ENCODE peak calls at places on chromosomes 4 and X, in six cellular contexts. H, Q, M, T, K and D are unnamed samples.
A peak's percentile ranks its signal among the peaks of the same experiment; 100 is the strongest.

GRCh38 chrX:39855748-39856129 is 242.0 kb downstream of the BCOR start:
- DNase-seq in M (peak; percentile 15), K (no peak), Q (peak; percentile 12), T (no peak), H (peak; percentile 24), D (peak; percentile 35)

GRCh38 chr4:106746451-106746850 is 289.7 kb downstream of the DKK2 start:
- DNase-seq in T (no peak), Q (no peak), M (no peak), K (no peak), H (peak; percentile 20), D (no peak)

GRCh38 chr4:40909363-40909876 is 159.7 kb downstream of the NSUN7 start:
- DNase-seq in T (no peak), H (peak; percentile 98), K (no peak), M (peak; percentile 51), Q (no peak), D (peak; percentile 74)

GRCh38 chr4:68708566-68708965 is 38.1 kb upstream of the UGT2B15 start:
- DNase-seq in K (no peak), T (no peak), H (no peak), Q (no peak), M (no peak), D (no peak)

GRCh38 chr4:139208404-139208945 is 31.5 kb upstream of the ELF2 start:
- DNase-seq in Q (no peak), K (peak; percentile 70), T (peak; percentile 44), H (no peak), M (peak; percentile 98), D (no peak)

GRCh38 chrX:23819385-23820234 is 36.6 kb downstream of the SAT1 start:
- DNase-seq in K (no peak), T (no peak), Q (no peak), M (no peak), H (no peak), D (no peak)

GRCh38 chr4:7854697-7855370 is 84.8 kb downstream of the AFAP1 start:
- DNase-seq in H (no peak), M (no peak), T (no peak), K (no peak), Q (no peak), D (no peak)

GRCh38 chr4:74338792-74339333 is 26.1 kb upstream of the EREG start:
- DNase-seq in H (no peak), K (no peak), M (peak; percentile 88), Q (no peak), T (no peak), D (no peak)

GRCh38 chr4:98794565-98795205 is 134.2 kb downstream of the EIF4E start:
- DNase-seq in H (no peak), M (no peak), Q (no peak), T (no peak), K (no peak), D (no peak)

GRCh38 chr4:163663454-163664225 is 169.2 kb downstream of the TMA16 start:
- DNase-seq in Q (no peak), T (no peak), M (no peak), H (no peak), K (no peak), D (no peak)

GRCh38 chr4:112840061-112840460 is 203.1 kb downstream of the LARP7 start:
- DNase-seq in K (no peak), M (no peak), T (no peak), Q (peak; percentile 19), H (no peak), D (no peak)

GRCh38 chrX:123920065-123920785 is 41.3 kb upstream of the STAG2 start:
- DNase-seq in M (peak; percentile 71), T (no peak), K (no peak), H (peak; percentile 67), Q (peak; percentile 25), D (no peak)

GRCh38 chr4:120056249-120056648 is 10.4 kb downstream of the MAD2L1 start:
- DNase-seq in T (no peak), K (no peak), H (peak; percentile 19), Q (no peak), M (peak; percentile 75), D (no peak)

GRCh38 chrX:101231080-101231479 is 11.5 kb downstream of the DRP2 start:
- DNase-seq in Q (no peak), T (no peak), K (no peak), H (no peak), M (no peak), D (no peak)
- TF ChIP-seq CTCF in Q (no peak), T (no peak), K (no peak), H (no peak), M (no peak), D (no peak)

GRCh38 chr4:72314869-72315268 is 254.2 kb downstream of the ADAMTS3 start:
- DNase-seq in M (peak; percentile 94), H (peak; percentile 63), Q (peak; percentile 1), T (peak; percentile 7), K (peak; percentile 19), D (no peak)
- H3K4me1 ChIP-seq in M (peaks cover 2% of the 10 kb centered on the region), H (peaks cover 22% of the 10 kb centered on the region), Q (no peaks in the 10 kb centered on the region), T (peaks cover 8% of the 10 kb centered on the region), K (no peaks in the 10 kb centered on the region), D (peaks cover 13% of the 10 kb centered on the region)

GRCh38 chrX:8755813-8756212 is 23.9 kb upstream of the ANOS1 start:
- DNase-seq in K (no peak), M (no peak), Q (no peak), T (no peak), H (no peak), D (no peak)

GRCh38 chrX:8760021-8760420 is 28.1 kb upstream of the ANOS1 start:
- DNase-seq in T (no peak), H (no peak), Q (no peak), M (no peak), K (no peak), D (no peak)

GRCh38 chrX:8749697-8750096 is 17.8 kb upstream of the ANOS1 start:
- DNase-seq in Q (no peak), M (no peak), T (no peak), K (no peak), H (no peak), D (no peak)

GRCh38 chrX:8755116-8755515 is 23.2 kb upstream of the ANOS1 start:
- DNase-seq in M (no peak), K (no peak), H (no peak), Q (peak; percentile 33), T (no peak), D (no peak)
- TF ChIP-seq CTCF in M (no peak), K (no peak), H (no peak), Q (no peak), T (no peak), D (peak; percentile 8)

GRCh38 chr4:2796261-2797187 is 3.6 kb downstream of the SH3BP2 start:
- DNase-seq in Q (peak; percentile 82), H (peak; percentile 69), M (peak; percentile 47), T (no peak), K (no peak), D (peak; percentile 58)
- H3K4me1 ChIP-seq in Q (peaks cover 72% of the 10 kb centered on the region), H (peaks cover 75% of the 10 kb centered on the region), M (peaks cover 33% of the 10 kb centered on the region), T (peaks cover 94% of the 10 kb centered on the region), K (no peaks in the 10 kb centered on the region), D (peaks cover 60% of the 10 kb centered on the region)

GRCh38 chrX:69137371-69137881 is 27.8 kb downstream of the PJA1 start:
- DNase-seq in T (peak; percentile 16), H (no peak), K (peak; percentile 26), Q (no peak), M (peak; percentile 83), D (peak; percentile 19)
- TF ChIP-seq CTCF in T (no peak), H (no peak), K (no peak), Q (no peak), M (no peak), D (no peak)

GRCh38 chr4:168558587-168558986 is 61.7 kb downstream of the PALLD start:
- DNase-seq in M (no peak), K (no peak), Q (peak; percentile 50), T (no peak), H (peak; percentile 95), D (no peak)

GRCh38 chr4:168557658-168558057 is 60.8 kb downstream of the PALLD start:
- DNase-seq in H (no peak), K (no peak), T (no peak), Q (no peak), M (no peak), D (no peak)

GRCh38 chr4:168560835-168561210 is 64.0 kb downstream of the PALLD start:
- DNase-seq in Q (no peak), K (no peak), H (peak; percentile 68), T (no peak), M (no peak), D (no peak)

GRCh38 chr4:168562021-168562691 is 65.3 kb downstream of the PALLD start:
- DNase-seq in T (no peak), M (no peak), Q (no peak), K (no peak), H (peak; percentile 63), D (no peak)

GRCh38 chr4:168560184-168560834 is 63.5 kb downstream of the PALLD start:
- DNase-seq in K (no peak), H (peak; percentile 59), M (peak; percentile 57), T (no peak), Q (no peak), D (no peak)
- H3K4me1 ChIP-seq in K (no peaks in the 10 kb centered on the region), H (peaks cover 43% of the 10 kb centered on the region), M (peaks cover 8% of the 10 kb centered on the region), T (peaks cover 30% of the 10 kb centered on the region), Q (peaks cover 61% of the 10 kb centered on the region), D (no peaks in the 10 kb centered on the region)

GRCh38 chrX:101617211-101618191 is at the start of gene ARMCX6:
- DNase-seq in M (peak; percentile 76), H (peak; percentile 71), K (peak; percentile 70), Q (peak; percentile 75), T (peak; percentile 75), D (peak; percentile 83)
- TF ChIP-seq CTCF in M (no peak), H (peak; percentile 8), K (peak; percentile 18), Q (peak; percentile 42), T (peak; percentile 45), D (peak; percentile 50)